ENCODE peak calls at places on chromosomes 16 and 17, in nine cellular contexts. H is ELF-1; P is pons; S is endothelial cell; F is amniotic epithelial cell; K is activated naive CD4-positive, alpha-beta T cell; N is GM20000; E is A549; X is NCI-H1417. A is an unnamed sample.

GRCh38 chr16:49890876-49891275 is 35.0 kb upstream of the ZNF423 start:
- DNase-seq in H (peak; percentile 82), P (no peak), S (peak; percentile 57), F (no peak), K (no peak), N (no peak), E (no peak), X (no peak), A (no peak)

GRCh38 chr17:19876524-19877161 is 8.9 kb upstream of the ULK2 start:
- DNase-seq in H (no peak), P (peak; percentile 84), S (no peak), F (no peak), K (no peak), N (no peak), E (no peak), X (no peak), A (no peak)

GRCh38 chr17:36728030-36728991 is 126.9 kb downstream of the MRM1 start:
- DNase-seq in H (peak; percentile 46), P (no peak), S (no peak), F (no peak), K (no peak), N (no peak), E (no peak), X (peak; percentile 11), A (peak; percentile 43)

GRCh38 chr16:81639931-81640680 is 139.0 kb upstream of the PLCG2 start:
- DNase-seq in H (no peak), P (no peak), S (no peak), F (no peak), K (no peak), N (no peak), E (no peak), X (no peak), A (no peak)

GRCh38 chr16:26475579-26475978 is 591.1 kb upstream of the C16orf82 start:
- DNase-seq in H (no peak), P (no peak), S (no peak), F (no peak), K (no peak), N (no peak), E (no peak), X (no peak), A (peak; percentile 52)

GRCh38 chr17:64190468-64190867 is 60.5 kb upstream of the ERN1 start:
- DNase-seq in H (no peak), P (no peak), S (no peak), F (no peak), K (no peak), N (no peak), E (no peak), X (peak; percentile 9), A (no peak)

GRCh38 chr16:79776243-79776884 is 175.8 kb upstream of the MAF start:
- DNase-seq in H (peak; percentile 54), P (no peak), S (no peak), F (no peak), K (no peak), N (no peak), E (no peak), X (no peak), A (no peak)

GRCh38 chr16:67260426-67261063 is 11.8 kb downstream of the SLC9A5 start:
- DNase-seq in H (peak; percentile 70), P (peak; percentile 27), S (no peak), F (peak; percentile 51), K (no peak), N (peak; percentile 73), E (no peak), X (peak; percentile 52), A (peak; percentile 10)

GRCh38 chr17:27466748-27467375 is 10.6 kb downstream of the KSR1 start:
- DNase-seq in H (no peak), P (no peak), S (peak; percentile 28), F (no peak), K (peak; percentile 12), N (peak; percentile 78), E (no peak), X (no peak), A (no peak)

GRCh38 chr16:77353587-77354263 is 81.1 kb downstream of the ADAMTS18 start:
- DNase-seq in H (no peak), P (no peak), S (no peak), F (no peak), K (no peak), N (no peak), E (no peak), X (peak; percentile 65), A (no peak)

GRCh38 chr17:36183811-36184765 is 7.7 kb upstream of the TBC1D3B start:
- DNase-seq in H (no peak), P (no peak), S (no peak), F (no peak), K (no peak), N (no peak), E (no peak), X (no peak), A (no peak)

GRCh38 chr16:19210175-19210924 is 42.3 kb downstream of the SYT17 start:
- DNase-seq in H (no peak), P (peak; percentile 39), S (no peak), F (peak; percentile 6), K (no peak), N (peak; percentile 50), E (no peak), X (peak; percentile 14), A (no peak)

GRCh38 chr16:65070831-65071230 is 51.0 kb downstream of the CDH11 start:
- DNase-seq in H (peak; percentile 71), P (peak; percentile 99), S (no peak), F (peak; percentile 94), K (no peak), N (no peak), E (peak; percentile 49), X (no peak), A (no peak)

GRCh38 chr16:85252461-85252860 is 140.2 kb upstream of the CIBAR2 start:
- DNase-seq in H (no peak), P (no peak), S (no peak), F (no peak), K (no peak), N (peak; percentile 58), E (no peak), X (no peak), A (no peak)

GRCh38 chr17:64565563-64565962 is 58.8 kb downstream of the CEP95 start:
- DNase-seq in H (no peak), P (no peak), S (no peak), F (no peak), K (no peak), N (no peak), E (no peak), X (no peak), A (no peak)

GRCh38 chr16:11127610-11128195 is 128.3 kb downstream of the SOCS1 start:
- DNase-seq in H (no peak), P (no peak), S (no peak), F (no peak), K (no peak), N (no peak), E (no peak), X (no peak), A (no peak)

GRCh38 chr17:67139784-67140665 is 95.7 kb downstream of the CACNG1 start:
- DNase-seq in H (peak; percentile 6), P (peak; percentile 26), S (no peak), F (peak; percentile 69), K (no peak), N (no peak), E (no peak), X (peak; percentile 19), A (no peak)

GRCh38 chr16:86773339-86773715 is 195.0 kb downstream of the FOXL1 start:
- DNase-seq in H (no peak), P (no peak), S (no peak), F (no peak), K (no peak), N (no peak), E (no peak), X (no peak), A (no peak)

GRCh38 chr17:73262676-73263642 is 1.3 kb upstream of the CPSF4L start:
- DNase-seq in H (peak; percentile 56), P (peak; percentile 12), S (no peak), F (no peak), K (no peak), N (no peak), E (no peak), X (no peak), A (no peak)

GRCh38 chr17:34511931-34512330 is 67.5 kb upstream of the TMEM132E start:
- DNase-seq in H (no peak), P (no peak), S (no peak), F (no peak), K (no peak), N (no peak), E (no peak), X (no peak), A (no peak)

GRCh38 chr16:53156516-53156915 is 101.7 kb downstream of the CHD9 start:
- DNase-seq in H (no peak), P (no peak), S (no peak), F (peak; percentile 64), K (no peak), N (no peak), E (no peak), X (no peak), A (no peak)

GRCh38 chr17:79979201-79979840 is 56.4 kb downstream of the TBC1D16 start:
- DNase-seq in H (no peak), P (no peak), S (no peak), F (no peak), K (no peak), N (no peak), E (no peak), X (no peak), A (no peak)

GRCh38 chr17:78088529-78088928 is 40.0 kb downstream of the TMC6 start:
- DNase-seq in H (no peak), P (no peak), S (no peak), F (no peak), K (no peak), N (no peak), E (no peak), X (no peak), A (no peak)

GRCh38 chr17:64074704-64075484 is 54.5 kb upstream of the ICAM2 start:
- DNase-seq in H (no peak), P (no peak), S (no peak), F (peak; percentile 89), K (no peak), N (no peak), E (peak; percentile 66), X (no peak), A (no peak)